ENCODE peak calls at places on chromosomes 4 and X, in four cellular contexts. X is HepG2, D is A549, F is H1. W is an unnamed sample.

GRCh38 chr4:186689476-186689875 is 34.2 kb downstream of the FAT1 start:
- DNase-seq in F (no peak), D (no peak), X (no peak), W (no peak)

GRCh38 chrX:103886624-103887023 is 54.6 kb upstream of the RAB9B start:
- DNase-seq in D (no peak), F (no peak), X (no peak), W (no peak)

GRCh38 chr4:153705743-153706468 is 21.8 kb downstream of the TLR2 start:
- DNase-seq in X (no peak), D (no peak), F (no peak), W (no peak)

GRCh38 chrX:119235872-119236598 is at the start of gene PGRMC1:
- DNase-seq in X (peak), D (peak), F (peak), W (peak)

GRCh38 chrX:80512924-80513323 is 92.7 kb downstream of the TENT5D start:
- DNase-seq in X (no peak), F (no peak), D (no peak), W (no peak)

GRCh38 chr4:176001171-176002006 is 64.3 kb upstream of the WDR17 start:
- DNase-seq in F (peak), X (no peak), D (peak), W (no peak)

GRCh38 chr4:147586637-147587036 is 30.6 kb upstream of the TMEM184C start:
- DNase-seq in F (no peak), X (no peak), D (no peak), W (no peak)

GRCh38 chr4:141395246-141395830 is 174.6 kb downstream of the ZNF330 start:
- DNase-seq in X (no peak), F (no peak), D (no peak), W (no peak)

GRCh38 chrX:42678133-42678532 is 99.8 kb downstream of the PPP1R2C start:
- DNase-seq in X (no peak), D (peak), F (no peak), W (no peak)

GRCh38 chr4:98958065-98958464 is 29.1 kb upstream of the EIF4E start:
- DNase-seq in X (no peak), F (no peak), D (no peak), W (no peak)

GRCh38 chrX:148530464-148531077 is 30.2 kb downstream of the AFF2 start:
- DNase-seq in X (no peak), D (peak), F (no peak), W (no peak)

GRCh38 chrX:56759736-56760409 is 30.8 kb downstream of the NBDY start:
- DNase-seq in D (no peak), F (no peak), X (no peak), W (no peak)

GRCh38 chr4:122673252-122673651 is 52.4 kb upstream of the IL21 start:
- DNase-seq in F (no peak), D (no peak), X (no peak), W (no peak)

GRCh38 chr4:55031158-55031557 is 94.2 kb downstream of the KDR start:
- DNase-seq in D (no peak), F (no peak), X (no peak), W (no peak)

GRCh38 chrX:41445171-41445570 is 2.0 kb upstream of the NYX start:
- DNase-seq in D (no peak), X (no peak), F (no peak), W (no peak)

GRCh38 chr4:54100607-54101189 is 735 bp downstream of the GSX2 start:
- DNase-seq in D (no peak), F (no peak), X (no peak), W (no peak)

GRCh38 chr4:83708500-83709175 is 172.7 kb downstream of the GPAT3 start:
- DNase-seq in F (peak), D (no peak), X (no peak), W (no peak)

GRCh38 chr4:63556332-63556731 is 852.9 kb downstream of the TECRL start:
- DNase-seq in D (peak), F (peak), X (peak), W (no peak)

GRCh38 chr4:117467404-117467803 is 382.0 kb upstream of the TRAM1L1 start:
- DNase-seq in F (no peak), X (no peak), D (no peak), W (no peak)

GRCh38 chrX:9847071-9847470 is 60.8 kb downstream of the SHROOM2 start:
- DNase-seq in F (no peak), X (peak), D (peak), W (no peak)
- TF ChIP-seq RFX5 in F (no peak), X (no peak), D (no peak), W (no peak)

GRCh38 chr4:70632028-70632427 is 3.5 kb downstream of the ENAM start:
- DNase-seq in X (no peak), F (no peak), D (peak), W (no peak)
- TF ChIP-seq RFX5 in X (no peak), F (no peak), D (no peak), W (no peak)

GRCh38 chrX:7062912-7063311 is 84.6 kb upstream of the STS start:
- DNase-seq in X (no peak), F (no peak), D (no peak), W (no peak)

GRCh38 chrX:7062276-7062675 is 85.2 kb upstream of the STS start:
- DNase-seq in X (no peak), F (no peak), D (peak), W (peak)

GRCh38 chrX:7060444-7060843 is 87.1 kb upstream of the STS start:
- DNase-seq in X (no peak), F (no peak), D (no peak), W (no peak)

GRCh38 chrX:7059214-7059838 is 88.2 kb upstream of the STS start:
- DNase-seq in X (no peak), F (no peak), D (no peak), W (no peak)

GRCh38 chrX:7061429-7061828 is 86.1 kb upstream of the STS start:
- DNase-seq in F (no peak), X (no peak), D (peak), W (no peak)
- TF ChIP-seq RFX5 in F (no peak), X (no peak), D (no peak), W (no peak)

GRCh38 chrX:13721371-13721770 is 13.0 kb downstream of the TRAPPC2 start:
- DNase-seq in X (no peak), F (no peak), D (no peak), W (no peak)

GRCh38 chrX:13716905-13717304 is 17.5 kb downstream of the TRAPPC2 start:
- DNase-seq in D (no peak), F (no peak), X (no peak), W (no peak)

GRCh38 chrX:13716455-13716854 is 18.0 kb downstream of the TRAPPC2 start:
- DNase-seq in X (no peak), D (no peak), F (no peak), W (no peak)

GRCh38 chrX:13719192-13719856 is 15.1 kb downstream of the TRAPPC2 start:
- DNase-seq in F (no peak), D (no peak), X (peak), W (no peak)

GRCh38 chrX:13717697-13718483 is 16.5 kb downstream of the TRAPPC2 start:
- DNase-seq in F (no peak), X (no peak), D (no peak), W (no peak)
- TF ChIP-seq RFX5 in F (no peak), X (no peak), D (no peak), W (no peak)

GRCh38 chr4:84966382-84967291 is at the start of gene WDFY3:
- DNase-seq in X (peak), D (peak), F (peak), W (peak)

GRCh38 chr4:84968936-84969335 is 2.4 kb upstream of the WDFY3 start:
- DNase-seq in D (no peak), F (no peak), X (no peak), W (no peak)

GRCh38 chr4:84967292-84967651 is 782 bp upstream of the WDFY3 start:
- DNase-seq in X (no peak), D (no peak), F (no peak), W (no peak)

GRCh38 chr4:84964995-84965557 is 1.4 kb downstream of the WDFY3 start:
- DNase-seq in X (no peak), F (no peak), D (no peak), W (no peak)

DNA sequence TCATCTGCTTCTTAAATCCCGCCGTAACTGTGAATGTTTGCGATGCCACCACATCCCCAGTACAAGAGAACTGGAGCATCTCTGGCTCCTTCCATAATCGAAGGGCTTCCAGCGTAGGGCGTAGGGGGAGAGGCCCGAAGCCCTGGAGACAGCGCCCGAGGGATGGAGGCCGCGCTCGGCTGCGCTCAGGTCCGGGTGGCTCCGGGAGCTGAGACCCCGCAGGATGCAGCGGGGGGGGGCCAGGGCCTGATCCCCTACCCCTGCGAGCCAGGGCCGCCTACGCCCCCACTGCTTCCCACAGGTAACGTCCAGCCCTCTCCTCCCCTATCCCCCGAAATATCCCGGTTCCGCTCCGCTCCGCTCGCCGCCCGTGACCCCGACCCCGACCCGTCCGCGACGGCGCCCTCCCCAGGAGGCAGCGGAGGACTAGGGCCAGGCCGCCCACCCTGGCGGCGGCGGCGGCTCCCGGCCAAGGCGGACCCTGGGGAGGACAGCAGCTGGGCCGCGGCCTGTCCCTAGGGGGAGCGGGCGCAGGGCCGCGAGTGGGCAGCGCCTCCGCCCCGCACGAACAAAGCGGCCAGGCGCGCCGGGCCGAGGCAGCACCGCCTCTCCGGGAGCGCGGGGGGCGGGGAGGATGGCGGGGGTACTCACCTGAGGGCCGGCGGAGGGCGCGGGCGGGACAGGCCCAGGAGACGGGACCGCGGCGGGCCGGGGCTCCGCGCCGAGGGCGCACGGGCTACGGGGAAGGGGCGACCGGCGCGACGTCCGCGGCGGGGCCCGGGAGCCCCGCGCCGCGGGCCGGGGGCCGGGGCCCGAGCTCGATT is 720 bp downstream of the WDFY3 start:
- DNase-seq in D (peak), X (peak), F (no peak), W (peak)
- TF ChIP-seq RFX5 in D (no peak), X (no peak), F (no peak), W (no peak)

DNA sequence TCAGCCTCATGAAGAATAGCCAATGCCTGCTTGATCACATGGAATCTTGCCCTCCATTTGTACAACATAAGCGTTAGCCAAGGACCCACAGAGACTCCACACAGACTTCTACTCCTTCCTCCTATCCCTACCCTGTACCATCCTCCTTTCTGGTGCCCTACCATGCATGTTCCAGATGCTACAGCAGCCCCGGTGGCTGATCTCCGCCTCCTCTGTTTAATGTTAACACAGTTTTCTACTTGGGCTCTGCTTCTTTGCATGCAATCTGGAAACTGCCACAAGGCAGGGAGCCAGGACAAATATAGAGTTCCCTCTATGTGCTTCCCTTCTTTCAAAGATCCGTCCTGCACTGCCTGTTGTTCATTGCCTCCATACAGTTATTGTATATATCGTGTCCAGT is 368.6 kb upstream of the TENM3 start:
- DNase-seq in X (no peak), D (no peak), F (no peak), W (no peak)
- TF ChIP-seq RFX5 in X (no peak), D (no peak), F (no peak), W (no peak)

W was measured in K562.